ENCODE peak calls at places on chromosomes 16 and 17, in ten cellular contexts. K is dorsolateral prefrontal cortex, E is stomach, W is GM10248, B is heart right ventricle, Q is fibroblast of the aortic adventitia, R is AG09319, O is Calu3, A is GM12864, T is fibroblast of mammary gland. M is an unnamed sample.

GRCh38 chr16:14377326-14377725 is 252.7 kb downstream of the PARN start:
- DNase-seq in K (no peak), E (no peak), W (no peak), B (no peak), Q (peak), R (peak), O (no peak), A (no peak), T (peak), M (no peak)

GRCh38 chr16:25730396-25730795 is 38.6 kb downstream of the HS3ST4 start:
- DNase-seq in K (no peak), E (no peak), W (no peak), B (no peak), Q (no peak), R (no peak), O (no peak), A (no peak), T (no peak), M (no peak)

GRCh38 chr17:7133424-7133823 is 18.8 kb upstream of the ASGR2 start:
- DNase-seq in K (no peak), E (no peak), W (no peak), B (peak), Q (no peak), R (no peak), O (no peak), A (no peak), T (no peak), M (no peak)

GRCh38 chr17:73474370-73474988 is 162.7 kb upstream of the CDC42EP4 start:
- DNase-seq in K (no peak), E (peak), W (no peak), B (peak), Q (peak), R (no peak), O (peak), A (no peak), T (peak), M (peak)

GRCh38 chr17:65092262-65092661 is 35.7 kb upstream of the GNA13 start:
- DNase-seq in K (no peak), E (no peak), W (no peak), B (no peak), Q (peak), R (peak), O (no peak), A (no peak), T (peak), M (no peak)

GRCh38 chr16:14529010-14529669 is 100.9 kb downstream of the PARN start:
- DNase-seq in K (peak), E (peak), W (peak), B (peak), Q (peak), R (peak), O (peak), A (peak), T (peak), M (peak)

GRCh38 chr17:10730956-10731879 is 1.4 kb upstream of the TMEM220 start:
- DNase-seq in K (no peak), E (peak), W (no peak), B (no peak), Q (no peak), R (no peak), O (no peak), A (no peak), T (no peak), M (no peak)

GRCh38 chr17:21394265-21394664 is 18.1 kb downstream of the KCNJ12 start:
- DNase-seq in K (no peak), E (no peak), W (no peak), B (no peak), Q (no peak), R (no peak), O (no peak), A (peak), T (peak), M (no peak)

GRCh38 chr17:13158511-13159240 is 140.8 kb upstream of the ELAC2 start:
- DNase-seq in K (no peak), E (no peak), W (no peak), B (no peak), Q (no peak), R (no peak), O (no peak), A (no peak), T (peak), M (no peak)

GRCh38 chr17:60631119-60631518 is 31.1 kb downstream of the PPM1D start:
- DNase-seq in K (no peak), E (no peak), W (no peak), B (no peak), Q (no peak), R (no peak), O (no peak), A (no peak), T (no peak), M (no peak)

GRCh38 chr16:3665508-3665907 is 11.0 kb downstream of the DNASE1 start:
- DNase-seq in K (no peak), E (no peak), W (no peak), B (no peak), Q (no peak), R (no peak), O (no peak), A (no peak), T (no peak), M (no peak)

GRCh38 chr17:13581925-13582324 is 19.8 kb downstream of the HS3ST3A1 start:
- DNase-seq in K (no peak), E (no peak), W (no peak), B (no peak), Q (peak), R (no peak), O (no peak), A (no peak), T (no peak), M (no peak)

GRCh38 chr17:48908853-48909394 is 717 bp downstream of the UBE2Z start:
- DNase-seq in K (peak), E (peak), W (peak), B (peak), Q (peak), R (peak), O (peak), A (peak), T (peak), M (peak)

GRCh38 chr17:51486091-51486490 is 225.7 kb downstream of the UTP18 start:
- DNase-seq in K (peak), E (peak), W (no peak), B (no peak), Q (no peak), R (no peak), O (no peak), A (no peak), T (no peak), M (no peak)

GRCh38 chr17:48611681-48612455 is 1.1 kb upstream of the HOXB7 start:
- DNase-seq in K (no peak), E (no peak), W (no peak), B (no peak), Q (no peak), R (no peak), O (peak), A (no peak), T (no peak), M (no peak)

GRCh38 chr16:22139732-22140131 is 22.6 kb upstream of the SDR42E2 start:
- DNase-seq in K (no peak), E (no peak), W (no peak), B (no peak), Q (no peak), R (no peak), O (no peak), A (no peak), T (no peak), M (no peak)

GRCh38 chr17:81285894-81286293 is 9.2 kb downstream of the SLC38A10 start:
- DNase-seq in K (no peak), E (no peak), W (no peak), B (no peak), Q (no peak), R (no peak), O (no peak), A (no peak), T (no peak), M (no peak)

DNA sequence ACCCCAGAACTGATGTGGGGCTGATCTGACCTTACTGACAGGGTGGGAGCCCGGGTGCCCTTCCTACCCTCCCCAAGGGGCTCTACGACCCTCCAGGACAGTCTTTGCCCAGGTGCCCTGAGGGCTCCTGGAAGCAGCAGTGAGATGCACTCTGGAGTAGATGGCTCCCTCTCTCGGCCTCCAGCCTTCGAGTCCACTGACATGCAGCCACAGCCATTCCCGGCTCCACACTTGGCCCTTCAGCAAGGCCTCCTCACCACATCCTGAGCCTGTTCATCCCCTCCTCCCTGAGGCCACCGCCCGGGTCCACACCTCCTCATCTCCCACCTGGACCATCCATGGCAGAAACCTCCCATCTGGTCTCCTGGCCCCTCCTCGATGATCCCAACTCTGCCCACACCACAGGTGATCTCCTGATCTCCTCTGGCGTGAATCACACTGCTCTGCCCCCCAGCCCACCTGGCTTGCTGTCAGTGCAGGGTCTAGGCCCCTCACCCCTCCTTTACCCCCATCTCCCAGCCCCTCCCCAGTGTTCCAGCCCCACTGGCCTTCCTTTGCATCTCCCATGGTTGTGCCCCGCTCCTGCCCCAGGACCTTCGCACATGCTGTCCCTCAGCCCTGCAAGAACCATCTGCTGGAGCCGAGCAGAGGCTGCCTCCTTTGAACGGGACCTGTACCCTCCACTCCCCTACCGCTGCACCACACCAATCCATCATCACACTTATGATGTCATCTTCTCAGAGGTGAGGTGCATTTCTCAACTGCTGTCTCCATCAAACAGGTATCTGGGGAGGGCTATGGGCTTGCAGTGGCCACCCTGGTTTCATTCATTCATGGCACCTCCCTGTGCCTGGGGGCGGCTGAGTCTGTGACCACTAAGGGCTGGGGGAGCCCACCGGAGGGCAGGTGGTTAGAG is 44.7 kb downstream of the SOCS1 start:
- DNase-seq in K (no peak), E (no peak), W (no peak), B (no peak), Q (no peak), R (no peak), O (no peak), A (no peak), T (no peak), M (no peak)
- TF ChIP-seq CTCF in K (no peak), E (no peak), W (no peak), B (no peak), Q (no peak), R (no peak), O (no peak), A (no peak), T (no peak), M (no peak)

DNA sequence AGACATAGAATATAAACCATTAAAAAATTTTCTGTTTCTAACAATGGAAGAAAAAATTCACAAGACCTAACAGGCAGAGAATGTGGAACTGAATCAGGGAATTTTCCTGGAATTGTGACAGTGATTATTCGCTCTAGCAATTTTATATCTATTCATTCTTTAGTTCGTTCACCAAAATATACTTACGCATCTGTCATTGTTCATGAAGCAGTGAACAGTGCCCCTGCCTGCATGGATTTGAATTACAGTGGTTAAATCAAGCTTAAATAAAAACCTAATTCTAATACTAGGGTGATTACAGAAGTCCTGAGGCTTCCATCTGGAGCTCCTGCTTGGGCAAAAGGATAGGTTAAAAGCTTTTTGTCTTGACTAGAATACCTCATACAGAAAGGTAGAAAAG is 48.6 kb downstream of the ABCA8 start:
- DNase-seq in K (no peak), E (no peak), W (no peak), B (no peak), Q (peak), R (no peak), O (no peak), A (no peak), T (peak), M (no peak)
- TF ChIP-seq CTCF in K (peak), E (no peak), W (no peak), B (no peak), Q (peak), R (peak), O (no peak), A (peak), T (peak), M (peak)

GRCh38 chr17:29682054-29682453 is 59.3 kb upstream of the CORO6 start:
- DNase-seq in K (no peak), E (no peak), W (peak), B (no peak), Q (no peak), R (no peak), O (no peak), A (peak), T (no peak), M (no peak)
- TF ChIP-seq CTCF in K (no peak), E (no peak), W (no peak), B (no peak), Q (peak), R (no peak), O (no peak), A (peak), T (no peak), M (no peak)

DNA sequence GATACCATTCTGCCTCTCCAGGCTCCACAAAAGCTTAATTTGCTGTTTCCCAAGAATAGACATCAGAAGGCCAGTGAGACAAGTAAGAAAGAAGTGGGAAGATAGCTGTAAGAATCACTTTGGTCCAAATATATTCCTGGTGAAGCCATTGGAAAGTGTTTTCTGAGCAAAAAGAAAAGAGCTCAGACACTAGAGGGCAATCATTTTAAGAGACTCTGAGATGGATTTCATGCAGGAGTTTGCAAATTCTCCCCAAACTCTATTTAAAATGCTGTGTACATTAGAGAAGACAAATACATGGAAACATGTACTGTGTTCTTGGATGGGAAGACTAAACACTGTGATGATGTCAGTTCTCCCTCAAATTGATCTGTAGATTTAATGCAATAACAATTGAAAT is 8.0 kb upstream of the SLC6A2 start:
- DNase-seq in K (no peak), E (no peak), W (no peak), B (no peak), Q (no peak), R (no peak), O (no peak), A (no peak), T (no peak), M (no peak)
- TF ChIP-seq CTCF in K (peak), E (no peak), W (no peak), B (no peak), Q (no peak), R (peak), O (no peak), A (no peak), T (no peak), M (no peak)

GRCh38 chr16:85285681-85286065 is 173.4 kb upstream of the CIBAR2 start:
- DNase-seq in K (no peak), E (no peak), W (no peak), B (no peak), Q (no peak), R (no peak), O (no peak), A (no peak), T (peak), M (no peak)
- TF ChIP-seq CTCF in K (no peak), E (no peak), W (no peak), B (no peak), Q (no peak), R (no peak), O (no peak), A (no peak), T (no peak), M (no peak)

DNA sequence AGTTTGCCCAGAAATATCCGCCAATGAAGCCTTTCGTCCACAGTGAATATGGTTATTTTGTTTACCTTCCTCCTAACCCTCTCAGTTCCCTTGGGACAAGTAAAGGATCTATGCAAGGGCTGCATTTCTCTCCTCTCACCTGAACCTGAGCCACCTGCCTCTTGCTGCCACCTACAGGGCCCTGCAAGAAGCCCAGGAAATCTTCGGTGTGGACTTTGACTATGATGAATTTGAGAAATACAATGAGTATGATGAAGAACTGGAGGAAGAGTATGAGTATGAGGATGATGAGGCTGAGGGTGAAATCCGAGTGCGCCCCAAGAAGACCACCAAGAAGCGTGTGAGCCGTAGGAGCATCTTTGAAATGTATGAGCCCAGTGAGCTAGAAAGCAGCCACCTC is 14.0 kb downstream of the SUPT6H start:
- DNase-seq in K (no peak), E (no peak), W (no peak), B (no peak), Q (no peak), R (no peak), O (peak), A (no peak), T (no peak), M (no peak)
- TF ChIP-seq CTCF in K (no peak), E (no peak), W (peak), B (no peak), Q (no peak), R (no peak), O (no peak), A (peak), T (no peak), M (no peak)

DNA sequence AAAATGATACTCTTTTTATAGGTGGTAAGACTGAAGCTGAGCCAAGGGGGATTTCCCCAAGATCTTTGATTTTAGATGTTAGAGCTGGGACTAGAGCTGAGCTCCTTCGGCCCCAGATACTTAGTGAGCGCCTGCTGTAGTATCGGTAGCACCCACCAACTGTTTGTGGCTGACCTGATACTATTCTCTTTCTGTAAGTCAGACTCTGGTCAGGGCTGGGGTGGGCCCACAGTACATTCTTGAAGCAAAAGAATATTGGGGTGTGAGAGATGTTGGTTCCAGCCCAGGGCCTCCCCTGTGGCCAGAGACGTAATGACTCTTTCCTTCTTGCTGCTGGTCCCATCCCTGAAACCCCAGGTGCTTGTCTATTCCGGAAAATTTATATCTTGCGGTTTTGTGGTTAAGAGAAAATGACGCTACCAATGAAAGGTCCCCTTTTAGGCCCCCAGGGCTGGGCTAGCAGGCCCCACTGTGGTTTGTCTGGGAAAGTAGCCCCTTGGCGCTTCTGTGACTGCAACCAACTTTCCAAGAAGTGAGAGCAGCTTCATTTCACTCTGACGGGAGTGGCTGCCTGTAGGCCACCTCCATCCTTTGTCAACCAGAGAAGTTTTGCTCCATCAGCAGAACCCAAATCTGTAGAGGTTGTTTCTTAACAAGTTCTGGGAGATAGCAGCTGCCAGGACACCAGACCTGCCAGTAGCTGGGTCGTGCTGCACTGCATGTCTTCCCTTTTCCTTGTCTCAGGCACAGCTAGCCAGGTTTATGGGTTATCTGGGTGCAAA is 86.4 kb upstream of the LGALS9 start:
- DNase-seq in K (no peak), E (no peak), W (peak), B (no peak), Q (no peak), R (no peak), O (no peak), A (peak), T (no peak), M (no peak)
- TF ChIP-seq CTCF in K (no peak), E (no peak), W (no peak), B (no peak), Q (no peak), R (no peak), O (no peak), A (peak), T (no peak), M (no peak)

M was measured in mesothelial cell of epicardium.